ENCODE peak calls at places on chromosomes 13 and 19, in five cellular contexts. W, X, R, E and F are unnamed samples.

GRCh38 chr19:13420780-13421179 is 85.5 kb downstream of the CACNA1A start:
- DNase-seq in R (no peak), E (no peak), W (no peak), X (no peak), F (no peak)

GRCh38 chr13:67226686-67227085 is 3.5 kb downstream of the PCDH9 start:
- DNase-seq in W (no peak), X (no peak), R (no peak), E (no peak), F (no peak)

GRCh38 chr13:51861728-51862300 is at the start of gene CCDC70:
- DNase-seq in E (no peak), W (peak), X (no peak), R (no peak), F (no peak)

GRCh38 chr19:13172335-13173128 is 22.3 kb downstream of the IER2 start:
- DNase-seq in R (peak), X (peak), W (peak), E (peak), F (peak)

GRCh38 chr19:43789029-43789428 is 8.3 kb upstream of the KCNN4 start:
- DNase-seq in E (no peak), R (no peak), W (peak), X (no peak), F (no peak)

GRCh38 chr13:109818891-109819290 is 32.5 kb upstream of the IRS2 start:
- DNase-seq in E (no peak), X (no peak), R (no peak), W (no peak), F (no peak)

GRCh38 chr13:64078025-64078424 is 2662.4 kb upstream of the PCDH20 start:
- DNase-seq in X (no peak), W (no peak), E (no peak), R (no peak), F (no peak)

GRCh38 chr13:91722267-91722884 is 324.0 kb downstream of the GPC5 start:
- DNase-seq in X (no peak), E (no peak), W (peak), R (no peak), F (no peak)

GRCh38 chr19:7267792-7268736 is 26.1 kb downstream of the INSR start:
- DNase-seq in R (no peak), X (no peak), E (no peak), W (peak), F (no peak)

GRCh38 chr19:861756-862528 is 2.5 kb downstream of the CFD start:
- DNase-seq in R (peak), E (peak), W (peak), X (no peak), F (no peak)

GRCh38 chr13:109547942-109548860 is 238.2 kb downstream of the IRS2 start:
- DNase-seq in E (no peak), X (no peak), R (no peak), W (no peak), F (no peak)

GRCh38 chr19:13859361-13859880 is 17.5 kb upstream of the NANOS3 start:
- DNase-seq in W (peak), X (no peak), E (no peak), R (no peak), F (no peak)

GRCh38 chr13:109707044-109707794 is 79.2 kb downstream of the IRS2 start:
- DNase-seq in W (peak), E (no peak), X (no peak), R (no peak), F (no peak)

GRCh38 chr19:32891609-32892008 is 22.0 kb upstream of the SLC7A9 start:
- DNase-seq in X (no peak), W (no peak), E (no peak), R (no peak), F (no peak)

GRCh38 chr19:30105723-30106122 is 163.7 kb downstream of the URI1 start:
- DNase-seq in R (no peak), X (no peak), W (no peak), E (no peak), F (no peak)

GRCh38 chr19:13597625-13598024 is 91.3 kb upstream of the CACNA1A start:
- DNase-seq in E (peak), W (peak), X (peak), R (peak), F (no peak)

GRCh38 chr19:6632002-6632621 is 37.8 kb downstream of the TNFSF14 start:
- DNase-seq in E (peak), X (peak), R (peak), W (peak), F (peak)

GRCh38 chr13:108268713-108269112 is 805 bp upstream of the TNFSF13B start:
- DNase-seq in X (no peak), E (no peak), R (no peak), W (peak), F (no peak)

GRCh38 chr19:16834747-16835146 is 5.5 kb downstream of the SIN3B start:
- DNase-seq in R (no peak), X (no peak), E (no peak), W (no peak), F (no peak)

GRCh38 chr19:3968556-3969434 is 2.1 kb downstream of the DAPK3 start:
- DNase-seq in X (peak), E (peak), R (peak), W (peak), F (peak)

GRCh38 chr19:11225172-11225571 is 14.2 kb upstream of the ANGPTL8 start:
- DNase-seq in E (no peak), R (no peak), X (no peak), W (no peak), F (no peak)

GRCh38 chr19:38506723-38507550 is 73.4 kb downstream of the RYR1 start:
- DNase-seq in X (no peak), R (peak), E (peak), W (peak), F (peak)

GRCh38 chr19:40783711-40784110 is 5.7 kb downstream of the RAB4B start:
- DNase-seq in E (no peak), X (no peak), W (no peak), R (no peak), F (no peak)

GRCh38 chr13:36904219-36904618 is 15.8 kb downstream of the SMAD9 start:
- DNase-seq in R (no peak), E (no peak), W (no peak), X (no peak), F (no peak)

GRCh38 chr19:31204115-31204514 is 145.1 kb downstream of the TSHZ3 start:
- DNase-seq in R (no peak), E (no peak), W (no peak), X (no peak), F (no peak)

GRCh38 chr13:46909037-46909436 is 12.2 kb upstream of the HTR2A start:
- DNase-seq in X (no peak), R (no peak), E (no peak), W (no peak), F (no peak)

GRCh38 chr13:71610876-71611275 is 256.1 kb downstream of the DACH1 start:
- DNase-seq in R (no peak), W (peak), X (no peak), E (no peak), F (no peak)

GRCh38 chr13:65540064-65540635 is 1690.0 kb downstream of the PCDH9 start:
- DNase-seq in W (no peak), R (no peak), X (no peak), E (no peak), F (no peak)

GRCh38 chr13:48977973-48978372 is 2.3 kb downstream of the FNDC3A start:
- DNase-seq in W (no peak), X (no peak), R (no peak), E (no peak), F (no peak)

GRCh38 chr13:49571299-49572240 is 13.8 kb downstream of the RCBTB1 start:
- DNase-seq in R (no peak), E (no peak), W (no peak), X (no peak), F (no peak)

GRCh38 chr13:51955281-51955771 is 55.9 kb downstream of the ATP7B start:
- DNase-seq in X (no peak), R (no peak), E (no peak), W (no peak), F (no peak)

GRCh38 chr19:50490991-50491472 is 14.4 kb upstream of the GARIN5A start:
- DNase-seq in X (no peak), W (no peak), E (no peak), R (no peak), F (no peak)

GRCh38 chr19:50556236-50557008 is 11.8 kb downstream of the LRRC4B start:
- DNase-seq in X (peak), R (peak), W (peak), E (peak), F (peak)

GRCh38 chr13:43785681-43786471 is 896 bp downstream of the ENOX1 start:
- DNase-seq in X (peak), E (peak), W (no peak), R (peak), F (peak)

GRCh38 chr13:32838985-32839384 is 177.2 kb upstream of the KL start:
- DNase-seq in X (peak), E (no peak), R (no peak), W (no peak), F (no peak)

GRCh38 chr13:23618341-23618740 is 48.1 kb downstream of the TNFRSF19 start:
- DNase-seq in E (no peak), X (no peak), R (no peak), W (no peak), F (no peak)

GRCh38 chr13:21124853-21125252 is 51.5 kb downstream of the SKA3 start:
- DNase-seq in X (peak), E (no peak), W (peak), R (no peak), F (peak)

GRCh38 chr19:5436948-5437306 is 18.3 kb upstream of the ZNRF4 start:
- DNase-seq in W (no peak), X (no peak), E (no peak), R (no peak), F (no peak)
- TF ChIP-seq POLR2A in W (no peak), X (no peak), E (no peak), R (no peak), F (no peak)

GRCh38 chr19:45927565-45928261 is 13.1 kb upstream of the NANOS2 start:
- DNase-seq in X (peak), E (peak), R (peak), W (peak), F (peak)
- TF ChIP-seq CTCF in X (no peak), E (no peak), R (peak), W (no peak), F (no peak)

DNA sequence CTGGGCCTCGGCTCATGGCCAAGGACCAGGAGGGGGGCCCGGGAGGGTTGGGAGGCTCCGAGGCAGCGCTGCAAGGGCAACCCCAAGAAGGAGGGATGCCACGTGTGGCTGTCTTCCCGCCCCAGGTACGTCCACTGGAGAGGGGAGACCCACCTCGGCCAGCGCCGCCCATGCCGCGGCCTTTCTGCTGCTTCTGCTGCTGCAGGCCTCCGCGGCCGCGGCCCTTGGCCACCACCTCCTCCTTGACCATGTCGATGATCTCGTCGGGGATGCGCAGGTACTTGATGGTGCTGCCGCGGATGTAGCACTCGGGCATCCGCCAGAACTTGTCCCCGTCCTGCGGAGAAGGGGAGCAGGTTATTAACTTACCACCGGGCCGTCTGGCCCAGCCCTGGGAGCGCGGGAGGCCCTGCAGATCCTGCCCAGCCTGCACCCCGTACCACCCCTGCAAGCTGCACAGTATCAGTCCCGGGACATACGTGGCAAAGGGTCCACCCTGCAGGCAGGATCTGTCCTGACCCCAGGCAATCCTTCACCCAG is 13.3 kb downstream of the LSM4 start:
- DNase-seq in R (no peak), W (no peak), X (no peak), E (no peak), F (no peak)
- TF ChIP-seq POLR2A in R (no peak), W (no peak), X (no peak), E (no peak), F (no peak)

GRCh38 chr13:112562254-112562653 is 25.7 kb downstream of the TUBGCP3 start:
- DNase-seq in X (no peak), E (no peak), W (no peak), R (no peak), F (no peak)
- TF ChIP-seq CTCF in X (no peak), E (no peak), W (no peak), R (no peak), F (no peak)

DNA sequence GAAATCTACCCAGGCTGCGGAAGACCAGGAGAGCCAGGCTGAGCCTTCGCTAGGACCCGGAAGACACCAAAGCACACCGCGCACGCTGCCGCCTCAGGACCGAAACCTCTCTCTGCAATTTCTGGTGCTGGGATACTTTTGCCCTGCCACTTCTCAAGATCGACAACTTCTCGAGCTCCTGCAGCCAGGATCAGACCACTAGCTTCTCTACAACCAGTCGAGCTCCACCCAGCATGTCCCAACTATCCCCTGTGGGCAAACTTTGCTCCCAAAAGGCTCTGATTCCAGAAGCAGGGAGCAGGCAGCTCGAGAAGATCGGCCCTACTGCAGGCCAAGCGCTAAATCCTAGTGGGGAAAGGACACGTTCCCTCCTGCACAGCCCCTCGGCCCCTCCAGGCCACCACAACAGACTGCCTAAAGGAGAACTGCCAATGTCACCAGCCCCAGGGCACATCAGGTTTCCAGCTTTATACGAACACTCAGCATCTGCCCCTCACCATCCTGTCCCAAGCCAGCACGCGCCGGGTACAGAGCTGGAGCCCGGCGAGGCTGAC is 981 bp downstream of the AKAP8 start:
- DNase-seq in R (peak), X (peak), E (no peak), W (peak), F (peak)
- TF ChIP-seq POLR2A in R (no peak), X (no peak), E (no peak), W (no peak), F (no peak)

GRCh38 chr13:53158201-53158600 is 129.6 kb downstream of the OLFM4 start:
- DNase-seq in R (no peak), X (no peak), E (no peak), W (no peak), F (no peak)
- TF ChIP-seq CTCF in R (no peak), X (no peak), E (no peak), W (no peak), F (no peak)

GRCh38 chr13:26253787-26254582 is at the start of gene CDK8:
- DNase-seq in E (peak), R (peak), W (peak), X (peak), F (peak)
- TF ChIP-seq POLR2A in E (no peak), R (peak), W (peak), X (peak), F (no peak)

DNA sequence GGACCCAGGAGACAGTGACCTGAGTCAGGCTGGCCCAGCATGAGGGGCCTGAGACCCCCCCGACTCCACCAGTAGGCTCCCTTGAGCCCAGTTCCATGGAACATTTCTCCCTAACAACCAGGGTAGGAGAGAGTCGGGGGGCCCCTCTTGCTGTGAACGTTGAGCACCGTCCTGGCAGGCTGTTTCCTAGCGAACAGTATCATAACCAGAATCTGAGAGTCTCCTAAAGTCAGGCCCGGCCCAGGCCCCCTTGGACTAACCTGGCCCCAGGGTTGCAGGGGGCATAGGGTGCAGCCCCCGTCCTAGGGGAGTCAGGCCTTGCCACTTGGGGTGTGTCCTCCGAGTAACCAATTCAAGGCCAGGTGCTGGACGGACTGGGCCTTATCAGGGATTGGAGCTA is 13.7 kb downstream of the TMEM150B start:
- DNase-seq in E (no peak), X (no peak), W (no peak), R (no peak), F (no peak)
- TF ChIP-seq CTCF in E (no peak), X (no peak), W (no peak), R (no peak), F (no peak)

GRCh38 chr19:49473868-49474544 is at the start of gene FLT3LG:
- DNase-seq in W (peak), X (peak), R (peak), E (peak), F (no peak)
- TF ChIP-seq POLR2A in W (no peak), X (peak), R (peak), E (no peak), F (no peak)

GRCh38 chr13:39013462-39013861 is 22.8 kb upstream of the STOML3 start:
- DNase-seq in R (no peak), E (no peak), W (no peak), X (no peak), F (no peak)
- TF ChIP-seq CTCF in R (no peak), E (no peak), W (no peak), X (no peak), F (no peak)